ENCODE peak calls at places on chromosomes 16 and 17, in nine cellular contexts. D is endodermal cell; S is cardiac muscle cell; I is CD4-positive, CD25-positive, alpha-beta regulatory T cell; P is cardiac fibroblast; Q is heart right ventricle; O is GM23338; L is foreskin fibroblast; A is A673. C is an unnamed sample.
A peak's percentile ranks its signal among the peaks of the same experiment; 100 is the strongest.

GRCh38 chr16:4077083-4077714 is 39.0 kb downstream of the ADCY9 start:
- DNase-seq in S (no peak), P (no peak), Q (no peak), D (no peak), A (no peak), O (no peak), L (no peak), I (no peak), C (peak; percentile 48)

GRCh38 chr17:20063665-20064648 is 54.8 kb downstream of the SPECC1 start:
- DNase-seq in Q (peak; percentile 64), I (no peak), D (no peak), L (peak; percentile 92), A (peak; percentile 73), S (no peak), P (peak; percentile 94), O (peak; percentile 27), C (peak; percentile 33)

GRCh38 chr16:19166500-19166899 is 1.5 kb upstream of the SYT17 start:
- DNase-seq in Q (no peak), O (no peak), I (no peak), S (no peak), L (no peak), A (no peak), P (no peak), D (no peak), C (peak; percentile 29)

GRCh38 chr16:24645739-24646645 is 83.5 kb upstream of the TNRC6A start:
- DNase-seq in Q (no peak), A (peak; percentile 87), L (peak; percentile 98), S (no peak), P (peak; percentile 100), I (no peak), D (no peak), O (no peak), C (peak; percentile 91)

GRCh38 chr17:8227238-8227581 is 16.8 kb upstream of the AURKB start:
- DNase-seq in A (no peak), D (peak; percentile 69), L (no peak), P (no peak), S (no peak), I (no peak), Q (no peak), O (no peak), C (no peak)

GRCh38 chr17:40524243-40524965 is 23.0 kb upstream of the TNS4 start:
- DNase-seq in A (no peak), D (peak; percentile 29), I (no peak), P (no peak), O (no peak), Q (no peak), S (no peak), L (no peak), C (no peak)

GRCh38 chr17:77318491-77319210 is 177.9 kb downstream of the SEC14L1 start:
- DNase-seq in O (no peak), D (no peak), Q (no peak), A (peak; percentile 35), S (no peak), L (no peak), P (peak; percentile 62), I (no peak), C (no peak)

GRCh38 chr16:72959301-72959996 is 88.5 kb downstream of the ZFHX3 start:
- DNase-seq in A (no peak), P (no peak), S (no peak), D (no peak), O (no peak), Q (no peak), I (no peak), L (no peak), C (no peak)

GRCh38 chr16:454397-454940 is 29.0 kb downstream of the RAB11FIP3 start:
- DNase-seq in I (no peak), P (no peak), O (no peak), L (no peak), A (no peak), D (no peak), S (no peak), Q (no peak), C (no peak)

GRCh38 chr17:1969712-1970111 is 55.4 kb downstream of the RTN4RL1 start:
- DNase-seq in A (no peak), D (no peak), I (no peak), S (no peak), L (no peak), Q (no peak), P (no peak), O (no peak), C (no peak)

DNA sequence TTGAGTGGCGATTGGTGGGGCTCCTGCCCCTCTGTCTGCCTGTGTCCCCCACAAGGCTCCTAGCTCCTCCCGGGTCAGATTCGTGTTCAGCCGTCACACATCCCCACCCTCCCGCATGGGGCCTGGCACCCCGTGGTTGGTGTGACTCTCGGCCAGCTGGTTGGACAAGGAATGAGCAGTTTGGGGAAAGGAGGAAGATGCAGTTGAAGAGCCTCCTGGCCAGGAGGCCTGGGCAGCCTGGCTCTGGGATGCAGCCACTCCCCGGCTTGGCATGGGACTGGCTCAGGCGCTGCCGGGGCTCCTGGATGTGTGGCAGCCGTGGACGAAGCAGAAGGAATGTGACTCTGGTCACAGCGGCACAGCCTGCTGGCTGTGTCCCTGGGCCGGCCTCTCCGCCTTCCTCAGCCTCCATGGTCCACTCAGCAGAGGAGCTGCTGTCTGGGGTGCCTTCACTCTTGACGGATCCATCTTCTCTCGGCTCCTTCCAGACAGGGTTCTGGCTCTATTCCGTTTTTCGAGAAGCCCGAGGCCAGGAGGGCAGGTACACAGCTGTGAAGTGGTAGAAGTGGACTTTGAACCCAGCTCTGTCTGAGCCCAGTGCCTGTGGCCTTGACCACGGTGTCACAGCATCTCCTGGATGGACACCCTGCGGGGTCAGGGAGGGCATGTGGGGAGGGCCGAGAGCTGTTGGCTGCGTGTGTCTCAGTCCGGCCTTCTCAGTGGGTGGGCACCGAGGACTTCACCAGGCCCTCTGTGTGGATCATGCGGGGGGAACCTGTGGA is 2.1 kb downstream of the TRAF7 start:
- DNase-seq in Q (no peak), S (no peak), L (no peak), P (no peak), D (no peak), O (no peak), A (no peak), I (no peak), C (no peak)
- H3K4me3 ChIP-seq in Q (no peak overlapping the region), S (no peak overlapping the region), L (peak overlapping the region; percentile 89), P (peak overlapping the region; percentile 88), D (peak overlapping the region; percentile 99), O (peak overlapping the region; percentile 99), A (peak overlapping the region; percentile 91), I (no peak overlapping the region), C (no peak overlapping the region)

DNA sequence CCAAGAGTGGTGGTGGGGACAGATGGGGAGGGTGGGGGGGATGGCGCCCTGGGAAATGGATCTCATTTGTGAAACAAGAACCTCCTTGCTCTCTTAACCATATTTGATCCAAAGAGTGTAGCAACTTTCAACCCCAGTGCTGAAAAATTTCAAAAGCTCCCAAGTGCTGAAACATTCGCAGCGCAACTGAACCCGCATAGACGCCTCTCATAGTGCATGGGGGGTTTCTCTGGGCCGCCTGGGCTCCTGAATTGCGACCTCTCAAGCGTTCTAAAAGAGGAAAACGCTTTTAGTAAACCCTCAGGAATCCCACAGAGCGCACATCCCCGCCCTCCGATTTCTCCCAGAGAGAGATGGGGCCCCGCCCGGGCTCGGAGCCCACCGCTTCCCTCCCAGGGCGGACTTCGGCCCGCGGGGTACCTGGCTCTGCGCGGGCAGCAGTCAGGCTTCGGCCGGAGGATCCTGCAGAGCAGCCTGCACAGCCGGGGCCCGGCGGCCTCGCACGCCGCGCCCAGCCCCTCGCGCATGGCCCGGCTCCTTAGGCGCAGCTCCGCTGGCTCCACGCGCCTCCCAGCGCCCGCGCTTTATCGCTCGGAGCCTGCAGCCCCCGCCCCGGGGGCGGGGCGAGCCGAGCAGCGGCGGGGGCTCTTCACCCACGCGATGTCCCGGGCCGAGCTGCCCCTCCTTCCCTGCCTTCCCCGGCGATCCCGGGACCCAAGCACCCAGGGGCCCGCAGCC is 7.0 kb downstream of the NOS2 start:
- DNase-seq in O (peak; percentile 63), Q (no peak), P (no peak), S (peak; percentile 67), A (peak; percentile 51), I (no peak), D (peak; percentile 83), L (peak; percentile 3), C (no peak)
- H3K4me3 ChIP-seq in O (peak overlapping the region; percentile 74), Q (peak overlapping the region; percentile 42), P (no peak overlapping the region), S (peak overlapping the region; percentile 10), A (peak overlapping the region; percentile 14), I (no peak overlapping the region), D (peak overlapping the region; percentile 67), L (no peak overlapping the region), C (no peak overlapping the region)

DNA sequence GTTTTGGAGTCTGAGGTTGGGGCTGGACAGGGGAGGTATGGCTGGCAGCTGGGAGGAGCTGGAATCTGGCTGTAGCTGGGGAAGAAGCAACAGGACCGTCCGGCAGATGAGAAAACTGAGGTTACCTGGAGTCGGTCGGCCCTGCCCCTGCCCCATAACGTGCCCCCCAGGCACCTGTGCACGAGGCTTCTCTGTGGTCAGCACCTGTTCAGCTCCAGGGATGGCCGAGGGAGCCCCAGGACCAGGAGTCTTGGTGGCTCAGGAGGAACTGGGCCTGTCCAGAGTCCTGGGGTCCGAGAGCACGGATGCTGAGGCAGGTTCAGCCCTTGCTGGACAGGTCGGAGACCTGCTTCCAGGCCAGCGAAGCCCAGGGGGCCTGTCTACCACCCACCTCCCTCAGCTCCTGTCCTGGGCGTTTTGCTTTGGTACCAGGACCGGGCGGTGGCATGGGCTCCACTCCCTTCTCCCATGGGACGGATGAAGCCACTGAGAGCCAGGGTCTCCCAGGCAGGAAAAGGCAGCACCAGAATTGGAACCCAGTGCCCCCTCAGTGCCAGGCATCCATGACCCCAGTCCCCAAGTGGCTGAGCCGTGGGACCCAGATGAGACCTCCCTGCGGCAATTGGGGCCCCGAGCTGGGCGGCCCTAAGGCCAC is 17.1 kb upstream of the CBFA2T3 start:
- DNase-seq in P (no peak), I (no peak), Q (no peak), O (no peak), A (no peak), D (no peak), S (no peak), L (no peak), C (no peak)
- H3K4me3 ChIP-seq in P (no peak overlapping the region), I (no peak overlapping the region), Q (no peak overlapping the region), O (no peak overlapping the region), A (no peak overlapping the region), D (no peak overlapping the region), S (no peak overlapping the region), L (no peak overlapping the region), C (no peak overlapping the region)

DNA sequence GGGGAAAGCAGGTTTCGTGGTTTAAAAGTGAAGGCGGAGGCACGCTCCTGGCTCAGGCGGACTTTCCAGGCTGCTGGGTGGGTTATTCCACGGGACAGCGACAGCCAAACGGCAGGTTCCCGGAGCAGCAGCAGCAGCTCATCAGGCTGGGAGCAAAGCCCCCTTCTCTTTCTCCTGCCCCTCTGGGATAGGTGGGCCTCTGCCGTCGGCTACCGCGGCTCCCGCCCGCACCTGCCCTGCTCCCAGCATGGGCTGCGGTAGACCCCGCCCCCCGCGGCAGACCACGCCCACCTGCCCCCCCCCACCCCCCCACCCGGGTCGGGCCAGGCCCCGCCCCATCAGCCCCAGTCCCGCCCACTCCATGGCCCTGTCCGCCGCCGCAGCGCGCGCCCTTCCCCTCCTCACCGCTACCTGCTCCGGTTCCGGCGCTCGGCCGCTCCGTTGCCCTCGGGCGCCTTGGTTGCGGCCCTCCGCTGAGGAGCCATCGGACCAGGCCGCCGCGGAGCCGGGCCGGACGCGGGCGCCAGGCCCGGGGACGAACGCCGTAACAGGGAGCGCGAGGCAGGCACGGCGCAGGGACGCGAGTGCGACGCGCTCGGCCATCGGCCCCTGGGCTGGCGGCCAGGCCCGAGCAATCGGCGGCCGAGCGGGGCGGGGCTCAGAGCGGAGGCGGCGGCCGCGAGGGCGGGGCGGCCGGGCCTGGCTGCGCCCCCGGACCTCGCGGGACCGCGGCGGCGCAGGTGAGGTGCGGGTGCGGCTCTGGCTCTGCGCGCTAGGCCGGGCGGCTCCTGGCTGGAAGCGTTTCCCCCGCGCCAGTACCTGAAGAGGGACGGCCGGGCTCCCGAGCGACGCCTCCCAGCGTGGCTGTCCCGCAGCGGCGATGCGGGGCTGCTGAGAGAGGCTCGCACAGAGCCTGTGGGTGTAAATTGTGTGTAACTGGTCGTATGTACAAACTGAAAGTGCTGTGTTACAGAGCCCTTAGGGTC is at the start of the genes HEXD and OGFOD3:
- DNase-seq in D (peak; percentile 98), P (peak; percentile 71), Q (peak; percentile 79), I (peak; percentile 90), S (peak; percentile 92), A (peak; percentile 91), O (peak; percentile 92), L (peak; percentile 81), C (peak; percentile 68)
- H3K4me3 ChIP-seq in D (peak within 1 kb of the TSS; percentile 91), P (peak within 1 kb of the TSS; percentile 82), Q (peak within 1 kb of the TSS; percentile 88), I (peak within 1 kb of the TSS; percentile 93), S (peak within 1 kb of the TSS; percentile 97), A (peak within 1 kb of the TSS; percentile 84), O (peak within 1 kb of the TSS; percentile 86), L (peak within 1 kb of the TSS; percentile 90), C (peak within 1 kb of the TSS; percentile 81)